ENCODE peak calls at places on chromosomes 13 and 19, in six cellular contexts. X is stimulated activated CD4-positive, alpha-beta T cell treated with anti-CD3 and anti-CD28 coated beads, Interleukin-2, amount 100 ng/mL, for 48 hours; C is activated gamma-delta T cell treated with anti-CD3 and anti-CD28 coated beads, Interleukin-2, amount 50 U/mL, for 16 hours; T is Right ventricle myocardium superior; G is iris pigment epithelial cell; K is posterior cingulate gyrus. P is an unnamed sample.

GRCh38 chr19:16234552-16235445 is 37.1 kb downstream of the AP1M1 start:
- DNase-seq in X (no peak), C (no peak), T (no peak), G (no peak), K (no peak), P (no peak)

GRCh38 chr13:107025991-107026390 is 458.1 kb upstream of the ARGLU1 start:
- DNase-seq in X (no peak), C (no peak), T (peak), G (peak), K (no peak), P (no peak)

GRCh38 chr13:38981096-38981495 is 9.5 kb downstream of the STOML3 start:
- DNase-seq in X (no peak), C (no peak), T (no peak), G (no peak), K (no peak), P (no peak)

GRCh38 chr13:74596691-74597090 is 462.5 kb upstream of the KLF12 start:
- DNase-seq in X (no peak), C (no peak), T (no peak), G (no peak), K (no peak), P (no peak)

GRCh38 chr13:110380359-110381028 is 73.4 kb downstream of the COL4A2 start:
- DNase-seq in X (no peak), C (no peak), T (no peak), G (peak), K (no peak), P (peak)

GRCh38 chr19:47786566-47786965 is 8.1 kb downstream of the SELENOW start:
- DNase-seq in X (no peak), C (no peak), T (no peak), G (no peak), K (no peak), P (no peak)

GRCh38 chr13:60267498-60268202 is 103.9 kb upstream of the DIAPH3 start:
- DNase-seq in X (no peak), C (no peak), T (no peak), G (peak), K (no peak), P (peak)

GRCh38 chr13:104586010-104586746 is 1520.0 kb upstream of the SLC10A2 start:
- DNase-seq in X (no peak), C (no peak), T (no peak), G (peak), K (no peak), P (peak)

GRCh38 chr19:56117376-56117884 is 3.7 kb downstream of the ZNF787 start:
- DNase-seq in X (no peak), C (no peak), T (no peak), G (no peak), K (no peak), P (no peak)

GRCh38 chr13:39527961-39528720 is 74.9 kb downstream of the LHFPL6 start:
- DNase-seq in X (no peak), C (no peak), T (no peak), G (peak), K (peak), P (peak)

GRCh38 chr13:111508902-111509509 is 188.6 kb downstream of the TEX29 start:
- DNase-seq in X (no peak), C (no peak), T (no peak), G (no peak), K (no peak), P (no peak)

GRCh38 chr19:14048439-14049153 is 13.3 kb downstream of the PALM3 start:
- DNase-seq in X (peak), C (peak), T (peak), G (peak), K (peak), P (peak)

GRCh38 chr19:54388001-54388802 is 23.5 kb upstream of the LAIR1 start:
- DNase-seq in X (no peak), C (no peak), T (peak), G (no peak), K (no peak), P (no peak)

GRCh38 chr19:3357731-3358391 is 8.5 kb upstream of the NFIC start:
- DNase-seq in X (no peak), C (no peak), T (no peak), G (no peak), K (no peak), P (no peak)

GRCh38 chr13:44425041-44425814 is 51.6 kb downstream of the SERP2 start:
- DNase-seq in X (no peak), C (no peak), T (no peak), G (no peak), K (no peak), P (peak)

GRCh38 chr13:91346848-91347211 is 657 bp upstream of the MIR17HG start:
- DNase-seq in X (no peak), C (peak), T (no peak), G (peak), K (peak), P (no peak)

GRCh38 chr13:25214371-25215252 is 42.5 kb upstream of the AMER2 start:
- DNase-seq in X (no peak), C (no peak), T (no peak), G (peak), K (no peak), P (no peak)

GRCh38 chr19:12785431-12786011 is 5.8 kb upstream of the JUNB start:
- DNase-seq in X (no peak), C (no peak), T (no peak), G (no peak), K (no peak), P (no peak)

GRCh38 chr13:78603240-78603947 is at the start of gene POU4F1:
- DNase-seq in X (peak), C (no peak), T (no peak), G (peak), K (no peak), P (peak)

GRCh38 chr13:56351041-56351440 is 789.7 kb upstream of the PRR20A start:
- DNase-seq in X (no peak), C (no peak), T (no peak), G (no peak), K (no peak), P (no peak)

GRCh38 chr19:58558066-58558622 is at the start of gene UBE2M:
- DNase-seq in X (peak), C (peak), T (peak), G (peak), K (no peak), P (no peak)

GRCh38 chr19:5927439-5927821 is 13.4 kb downstream of the CAPS start:
- DNase-seq in X (no peak), C (no peak), T (no peak), G (no peak), K (no peak), P (no peak)

GRCh38 chr19:19470579-19470978 is 44.8 kb downstream of the TSSK6 start:
- DNase-seq in X (no peak), C (no peak), T (no peak), G (no peak), K (no peak), P (no peak)

GRCh38 chr19:2426661-2427322 is 594 bp downstream of the TIMM13 start:
- DNase-seq in X (peak), C (no peak), T (peak), G (peak), K (peak), P (peak)

GRCh38 chr19:50328257-50329145 is 676 bp downstream of the KCNC3 start:
- DNase-seq in X (no peak), C (no peak), T (no peak), G (no peak), K (no peak), P (no peak)

GRCh38 chr19:2290441-2291184 is 8.6 kb upstream of the PEAK3 start:
- DNase-seq in X (no peak), C (no peak), T (no peak), G (no peak), K (no peak), P (no peak)

GRCh38 chr19:48123907-48124675 is 13.5 kb upstream of the PLA2G4C start:
- DNase-seq in X (peak), C (no peak), T (no peak), G (peak), K (no peak), P (peak)

GRCh38 chr13:101875717-101876393 is 423.4 kb downstream of the ITGBL1 start:
- DNase-seq in X (no peak), C (no peak), T (no peak), G (peak), K (no peak), P (peak)

GRCh38 chr19:37867831-37868230 is 38.6 kb downstream of the WDR87 start:
- DNase-seq in X (no peak), C (no peak), T (no peak), G (peak), K (no peak), P (peak)

P was measured in RPMI7951.